ENCODE peak calls at places on chromosomes 12 and 14, in six cellular contexts. One of them, this sample, is unnamed.

GRCh38 chr12:123757555-123757954 is 4.5 kb upstream of the DNAH10 start:
- DNase-seq in fibroblast of lung: peak; percentile 5
- DNase-seq in PC-3: no peak
- DNase-seq in IMR-90: peak; percentile 89
- DNase-seq in SK-N-SH: no peak
- DNase-seq in A549: no peak
- DNase-seq in this sample: no peak

GRCh38 chr14:59224341-59224740 is 35.9 kb downstream of the DAAM1 start:
- DNase-seq in fibroblast of lung: peak; percentile 58
- DNase-seq in PC-3: no peak
- DNase-seq in IMR-90: peak; percentile 10
- DNase-seq in SK-N-SH: no peak
- DNase-seq in A549: no peak
- DNase-seq in this sample: no peak

GRCh38 chr14:73472182-73473114 is 14.1 kb upstream of the NUMB start:
- DNase-seq in fibroblast of lung: peak; percentile 68
- DNase-seq in PC-3: peak; percentile 87
- DNase-seq in IMR-90: peak; percentile 82
- DNase-seq in SK-N-SH: peak; percentile 67
- DNase-seq in A549: peak; percentile 74
- DNase-seq in this sample: peak; percentile 70

GRCh38 chr12:113230315-113231274 is 9.3 kb downstream of the TPCN1 start:
- DNase-seq in fibroblast of lung: peak; percentile 80
- DNase-seq in PC-3: no peak
- DNase-seq in IMR-90: no peak
- DNase-seq in SK-N-SH: no peak
- DNase-seq in A549: no peak
- DNase-seq in this sample: no peak

GRCh38 chr14:103107941-103108748 is 13.6 kb downstream of the EXOC3L4 start:
- DNase-seq in fibroblast of lung: no peak
- DNase-seq in PC-3: no peak
- DNase-seq in IMR-90: no peak
- DNase-seq in SK-N-SH: no peak
- DNase-seq in A549: peak; percentile 72
- DNase-seq in this sample: no peak

GRCh38 chr14:103546651-103547454 is 15.6 kb downstream of the BAG5 start:
- DNase-seq in fibroblast of lung: no peak
- DNase-seq in PC-3: peak; percentile 76
- DNase-seq in IMR-90: no peak
- DNase-seq in SK-N-SH: peak; percentile 94
- DNase-seq in A549: peak; percentile 62
- DNase-seq in this sample: peak; percentile 77

GRCh38 chr12:15928345-15928744 is 17.2 kb downstream of the DERA start:
- DNase-seq in fibroblast of lung: peak; percentile 97
- DNase-seq in PC-3: peak; percentile 64
- DNase-seq in IMR-90: peak; percentile 96
- DNase-seq in SK-N-SH: no peak
- DNase-seq in A549: peak; percentile 42
- DNase-seq in this sample: no peak

GRCh38 chr14:103155013-103155412 is 31.8 kb downstream of the TNFAIP2 start:
- DNase-seq in fibroblast of lung: no peak
- DNase-seq in PC-3: peak; percentile 60
- DNase-seq in IMR-90: peak; percentile 13
- DNase-seq in SK-N-SH: peak; percentile 77
- DNase-seq in A549: peak; percentile 89
- DNase-seq in this sample: peak; percentile 67

GRCh38 chr12:18888062-18888461 is 150.1 kb downstream of the CAPZA3 start:
- DNase-seq in fibroblast of lung: peak; percentile 29
- DNase-seq in PC-3: no peak
- DNase-seq in IMR-90: no peak
- DNase-seq in SK-N-SH: no peak
- DNase-seq in A549: no peak
- DNase-seq in this sample: no peak

GRCh38 chr12:1791104-1791927 is 29.0 kb upstream of the LRTM2 start:
- DNase-seq in fibroblast of lung: peak; percentile 46
- DNase-seq in PC-3: peak; percentile 72
- DNase-seq in IMR-90: peak; percentile 67
- DNase-seq in SK-N-SH: peak; percentile 73
- DNase-seq in A549: peak; percentile 78
- DNase-seq in this sample: peak; percentile 80

GRCh38 chr12:111457071-111457470 is 51.3 kb downstream of the SH2B3 start:
- DNase-seq in fibroblast of lung: no peak
- DNase-seq in PC-3: no peak
- DNase-seq in IMR-90: no peak
- DNase-seq in SK-N-SH: no peak
- DNase-seq in A549: no peak
- DNase-seq in this sample: no peak

GRCh38 chr14:63901434-63902085 is 48.8 kb downstream of the SYNE2 start:
- DNase-seq in fibroblast of lung: peak; percentile 61
- DNase-seq in PC-3: no peak
- DNase-seq in IMR-90: peak; percentile 60
- DNase-seq in SK-N-SH: no peak
- DNase-seq in A549: no peak
- DNase-seq in this sample: no peak

GRCh38 chr12:55742719-55743130 is at the start of gene GDF11:
- DNase-seq in fibroblast of lung: peak; percentile 76
- DNase-seq in PC-3: peak; percentile 80
- DNase-seq in IMR-90: peak; percentile 74
- DNase-seq in SK-N-SH: no peak
- DNase-seq in A549: peak; percentile 64
- DNase-seq in this sample: peak; percentile 93

GRCh38 chr12:85725991-85726390 is 110.2 kb downstream of the RASSF9 start:
- DNase-seq in fibroblast of lung: peak; percentile 3
- DNase-seq in PC-3: no peak
- DNase-seq in IMR-90: no peak
- DNase-seq in SK-N-SH: no peak
- DNase-seq in A549: peak; percentile 4
- DNase-seq in this sample: no peak

GRCh38 chr14:94612580-94613554 is 676 bp downstream of the SERPINA3 start:
- DNase-seq in fibroblast of lung: peak; percentile 51
- DNase-seq in PC-3: no peak
- DNase-seq in IMR-90: peak; percentile 28
- DNase-seq in SK-N-SH: no peak
- DNase-seq in A549: no peak
- DNase-seq in this sample: no peak

GRCh38 chr14:70721542-70721941 is 79.8 kb downstream of the TTC9 start:
- DNase-seq in fibroblast of lung: peak; percentile 25
- DNase-seq in PC-3: peak; percentile 9
- DNase-seq in IMR-90: peak; percentile 23
- DNase-seq in SK-N-SH: no peak
- DNase-seq in A549: no peak
- DNase-seq in this sample: peak; percentile 42

GRCh38 chr14:25308244-25308643 is 258.3 kb upstream of the STXBP6 start:
- DNase-seq in fibroblast of lung: no peak
- DNase-seq in PC-3: no peak
- DNase-seq in IMR-90: no peak
- DNase-seq in SK-N-SH: no peak
- DNase-seq in A549: peak; percentile 0
- DNase-seq in this sample: no peak

GRCh38 chr12:126248871-126249403 is 1183.7 kb downstream of the AACS start:
- DNase-seq in fibroblast of lung: peak; percentile 56
- DNase-seq in PC-3: no peak
- DNase-seq in IMR-90: no peak
- DNase-seq in SK-N-SH: no peak
- DNase-seq in A549: no peak
- DNase-seq in this sample: no peak

GRCh38 chr12:59929091-59929490 is 333.3 kb downstream of the SLC16A7 start:
- DNase-seq in fibroblast of lung: peak; percentile 44
- DNase-seq in PC-3: peak; percentile 83
- DNase-seq in IMR-90: peak; percentile 18
- DNase-seq in SK-N-SH: no peak
- DNase-seq in A549: peak; percentile 55
- DNase-seq in this sample: no peak

GRCh38 chr12:108691995-108692808 is 39.1 kb downstream of the CORO1C start:
- DNase-seq in fibroblast of lung: peak; percentile 49
- DNase-seq in PC-3: no peak
- DNase-seq in IMR-90: peak; percentile 34
- DNase-seq in SK-N-SH: no peak
- DNase-seq in A549: peak; percentile 40
- DNase-seq in this sample: peak; percentile 19

GRCh38 chr14:94036328-94037167 is 10.4 kb downstream of the OTUB2 start:
- DNase-seq in fibroblast of lung: peak; percentile 41
- DNase-seq in PC-3: peak; percentile 82
- DNase-seq in IMR-90: peak; percentile 57
- DNase-seq in SK-N-SH: peak; percentile 80
- DNase-seq in A549: peak; percentile 71
- DNase-seq in this sample: peak; percentile 80

GRCh38 chr12:68930178-68930577 is 2.8 kb downstream of the CPM start:
- DNase-seq in fibroblast of lung: no peak
- DNase-seq in PC-3: peak; percentile 15
- DNase-seq in IMR-90: no peak
- DNase-seq in SK-N-SH: no peak
- DNase-seq in A549: no peak
- DNase-seq in this sample: no peak

GRCh38 chr12:68934392-68934791 is 1.4 kb upstream of the CPM start:
- DNase-seq in fibroblast of lung: no peak
- DNase-seq in PC-3: no peak
- DNase-seq in IMR-90: no peak
- DNase-seq in SK-N-SH: no peak
- DNase-seq in A549: no peak
- DNase-seq in this sample: no peak

GRCh38 chr12:68933564-68933893 is 558 bp upstream of the CPM start:
- DNase-seq in fibroblast of lung: no peak
- DNase-seq in PC-3: no peak
- DNase-seq in IMR-90: no peak
- DNase-seq in SK-N-SH: no peak
- DNase-seq in A549: no peak
- DNase-seq in this sample: no peak

GRCh38 chr12:68932701-68933563 is at the start of gene CPM:
- DNase-seq in fibroblast of lung: peak; percentile 54
- DNase-seq in PC-3: peak; percentile 72
- DNase-seq in IMR-90: peak; percentile 25
- DNase-seq in SK-N-SH: peak; percentile 83
- DNase-seq in A549: peak; percentile 62
- DNase-seq in this sample: peak; percentile 90

GRCh38 chr12:68932123-68932700 is 759 bp downstream of the CPM start:
- DNase-seq in fibroblast of lung: no peak
- DNase-seq in PC-3: peak; percentile 8
- DNase-seq in IMR-90: no peak
- DNase-seq in SK-N-SH: no peak
- DNase-seq in A549: no peak
- DNase-seq in this sample: no peak
- H3K4me2 ChIP-seq in fibroblast of lung: peak overlapping the region; percentile 53
- H3K4me2 ChIP-seq in PC-3: peak overlapping the region; percentile 93
- H3K4me2 ChIP-seq in IMR-90: peak overlapping the region; percentile 95
- H3K4me2 ChIP-seq in SK-N-SH: peak overlapping the region; percentile 97
- H3K4me2 ChIP-seq in A549: peak overlapping the region; percentile 87
- H3K4me2 ChIP-seq in this sample: peak overlapping the region; percentile 95

GRCh38 chr12:22665476-22665875 is 40.5 kb downstream of the ETNK1 start:
- DNase-seq in fibroblast of lung: no peak
- DNase-seq in PC-3: no peak
- DNase-seq in IMR-90: no peak
- DNase-seq in SK-N-SH: no peak
- DNase-seq in A549: no peak
- DNase-seq in this sample: no peak

GRCh38 chr12:22668441-22668840 is 43.5 kb downstream of the ETNK1 start:
- DNase-seq in fibroblast of lung: no peak
- DNase-seq in PC-3: no peak
- DNase-seq in IMR-90: no peak
- DNase-seq in SK-N-SH: no peak
- DNase-seq in A549: no peak
- DNase-seq in this sample: no peak

GRCh38 chr12:22672951-22673350 is 48.0 kb downstream of the ETNK1 start:
- DNase-seq in fibroblast of lung: peak; percentile 87
- DNase-seq in PC-3: peak; percentile 51
- DNase-seq in IMR-90: peak; percentile 79
- DNase-seq in SK-N-SH: no peak
- DNase-seq in A549: no peak
- DNase-seq in this sample: no peak

GRCh38 chr12:22667122-22667521 is 42.2 kb downstream of the ETNK1 start:
- DNase-seq in fibroblast of lung: no peak
- DNase-seq in PC-3: no peak
- DNase-seq in IMR-90: no peak
- DNase-seq in SK-N-SH: no peak
- DNase-seq in A549: no peak
- DNase-seq in this sample: no peak

GRCh38 chr12:22670762-22671161 is 45.8 kb downstream of the ETNK1 start:
- DNase-seq in fibroblast of lung: no peak
- DNase-seq in PC-3: no peak
- DNase-seq in IMR-90: peak; percentile 12
- DNase-seq in SK-N-SH: no peak
- DNase-seq in A549: no peak
- DNase-seq in this sample: no peak
- TF ChIP-seq CTCF in fibroblast of lung: peak; percentile 30
- TF ChIP-seq CTCF in PC-3: peak; percentile 61
- TF ChIP-seq CTCF in IMR-90: peak; percentile 40
- TF ChIP-seq CTCF in SK-N-SH: peak; percentile 63
- TF ChIP-seq CTCF in A549: peak; percentile 43
- TF ChIP-seq CTCF in this sample: peak; percentile 45

GRCh38 chr12:49554266-49554665 is 13.7 kb downstream of the MCRS1 start:
- DNase-seq in fibroblast of lung: no peak
- DNase-seq in PC-3: no peak
- DNase-seq in IMR-90: no peak
- DNase-seq in SK-N-SH: peak; percentile 21
- DNase-seq in A549: no peak
- DNase-seq in this sample: no peak
- H3K4me2 ChIP-seq in fibroblast of lung: no peak overlapping the region
- H3K4me2 ChIP-seq in PC-3: no peak overlapping the region
- H3K4me2 ChIP-seq in IMR-90: no peak overlapping the region
- H3K4me2 ChIP-seq in SK-N-SH: no peak overlapping the region
- H3K4me2 ChIP-seq in A549: no peak overlapping the region
- H3K4me2 ChIP-seq in this sample: no peak overlapping the region

GRCh38 chr12:47214771-47215170 is 135.0 kb upstream of the AMIGO2 start:
- DNase-seq in fibroblast of lung: no peak
- DNase-seq in PC-3: no peak
- DNase-seq in IMR-90: no peak
- DNase-seq in SK-N-SH: no peak
- DNase-seq in A549: no peak
- DNase-seq in this sample: no peak

GRCh38 chr12:47219243-47219642 is 139.5 kb upstream of the AMIGO2 start:
- DNase-seq in fibroblast of lung: peak; percentile 76
- DNase-seq in PC-3: peak; percentile 90
- DNase-seq in IMR-90: peak; percentile 71
- DNase-seq in SK-N-SH: no peak
- DNase-seq in A549: peak; percentile 91
- DNase-seq in this sample: no peak

GRCh38 chr12:47218191-47218654 is 138.5 kb upstream of the AMIGO2 start:
- DNase-seq in fibroblast of lung: no peak
- DNase-seq in PC-3: no peak
- DNase-seq in IMR-90: no peak
- DNase-seq in SK-N-SH: no peak
- DNase-seq in A549: no peak
- DNase-seq in this sample: no peak

GRCh38 chr12:47214001-47214619 is 134.4 kb upstream of the AMIGO2 start:
- DNase-seq in fibroblast of lung: no peak
- DNase-seq in PC-3: no peak
- DNase-seq in IMR-90: no peak
- DNase-seq in SK-N-SH: no peak
- DNase-seq in A549: no peak
- DNase-seq in this sample: no peak

DNA sequence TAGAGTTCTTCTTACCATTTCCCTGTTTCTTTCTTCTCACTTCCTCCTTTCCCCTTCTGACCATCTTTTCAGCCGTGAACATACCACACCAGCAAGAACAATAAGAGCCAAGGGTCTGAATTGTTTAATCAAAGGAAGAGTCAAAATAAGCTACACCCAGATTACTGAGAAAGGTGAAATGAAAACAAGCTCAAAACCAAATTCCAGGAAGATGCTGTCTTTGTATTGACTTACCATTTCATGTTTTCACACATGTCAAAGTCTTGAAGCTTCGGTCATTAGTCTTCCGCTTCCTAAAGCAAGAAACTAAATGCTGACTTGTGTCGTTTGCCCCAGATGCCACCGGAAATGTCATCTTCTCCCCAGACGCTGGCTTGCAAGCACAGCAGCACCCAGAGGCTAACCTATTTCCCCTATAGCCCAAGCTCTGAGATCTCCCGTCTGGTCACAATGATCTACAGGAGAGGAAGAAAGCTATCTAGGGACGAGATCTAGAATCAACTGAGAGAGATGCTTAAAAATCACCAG is 136.5 kb upstream of the AMIGO2 start:
- DNase-seq in fibroblast of lung: no peak
- DNase-seq in PC-3: no peak
- DNase-seq in IMR-90: no peak
- DNase-seq in SK-N-SH: no peak
- DNase-seq in A549: no peak
- DNase-seq in this sample: no peak
- TF ChIP-seq CTCF in fibroblast of lung: no peak
- TF ChIP-seq CTCF in PC-3: no peak
- TF ChIP-seq CTCF in IMR-90: no peak
- TF ChIP-seq CTCF in SK-N-SH: no peak
- TF ChIP-seq CTCF in A549: no peak
- TF ChIP-seq CTCF in this sample: no peak